ENCODE peak calls at places on chromosomes 16 and 17, in seven cellular contexts. A is lower leg skin, U is HFF-Myc, Q is colonic mucosa, F is AG10803, B is Peyer's patch, Y is brain microvascular endothelial cell. D is an unnamed sample.

GRCh38 chr16:57999366-57999970 is 1.0 kb downstream of the ZNF319 start:
- DNase-seq in A (no peak), U (no peak), Q (no peak), F (peak), B (no peak), Y (no peak), D (peak)

GRCh38 chr16:74034862-74035261 is 261.8 kb upstream of the PSMD7 start:
- DNase-seq in A (no peak), U (peak), Q (peak), F (peak), B (no peak), Y (peak), D (peak)

GRCh38 chr17:60372790-60373483 is 19.0 kb downstream of the USP32 start:
- DNase-seq in A (no peak), U (no peak), Q (no peak), F (peak), B (no peak), Y (peak), D (peak)

GRCh38 chr17:10513284-10514067 is 4.9 kb downstream of the MYH1 start:
- DNase-seq in A (no peak), U (no peak), Q (no peak), F (peak), B (no peak), Y (no peak), D (peak)

GRCh38 chr17:31509805-31510177 is 118.3 kb downstream of the RAB11FIP4 start:
- DNase-seq in A (no peak), U (no peak), Q (no peak), F (no peak), B (no peak), Y (no peak), D (no peak)

GRCh38 chr17:72031219-72031906 is 89.5 kb upstream of the SOX9 start:
- DNase-seq in A (no peak), U (no peak), Q (no peak), F (no peak), B (no peak), Y (no peak), D (no peak)

GRCh38 chr16:57994778-57995177 is 5.7 kb downstream of the ZNF319 start:
- DNase-seq in A (no peak), U (no peak), Q (peak), F (peak), B (peak), Y (peak), D (peak)

GRCh38 chr17:58755269-58755576 is 431 bp upstream of the PPM1E start:
- DNase-seq in A (no peak), U (no peak), Q (no peak), F (no peak), B (no peak), Y (no peak), D (no peak)

GRCh38 chr17:38507436-38507835 is 79.2 kb downstream of the ARHGAP23 start:
- DNase-seq in A (no peak), U (no peak), Q (no peak), F (no peak), B (no peak), Y (no peak), D (peak)

GRCh38 chr16:69762843-69763556 is 868 bp downstream of the WWP2 start:
- DNase-seq in A (no peak), U (no peak), Q (peak), F (peak), B (no peak), Y (peak), D (peak)

GRCh38 chr17:34001246-34001645 is 253.8 kb upstream of the CCL2 start:
- DNase-seq in A (no peak), U (no peak), Q (no peak), F (no peak), B (no peak), Y (no peak), D (no peak)

GRCh38 chr17:10270258-10270657 is 71.9 kb upstream of the GAS7 start:
- DNase-seq in A (no peak), U (no peak), Q (no peak), F (peak), B (no peak), Y (no peak), D (no peak)

GRCh38 chr16:87945351-87946042 is 5.7 kb upstream of the BANP start:
- DNase-seq in A (no peak), U (no peak), Q (peak), F (peak), B (peak), Y (peak), D (peak)

GRCh38 chr16:9105189-9105588 is 13.7 kb downstream of the HAPSTR1 start:
- DNase-seq in A (no peak), U (no peak), Q (no peak), F (peak), B (no peak), Y (no peak), D (no peak)

GRCh38 chr17:74529243-74529642 is 2.0 kb downstream of the CD300LB start:
- DNase-seq in A (peak), U (no peak), Q (no peak), F (no peak), B (peak), Y (no peak), D (no peak)

GRCh38 chr17:37607637-37608368 is 1.4 kb downstream of the SYNRG start:
- DNase-seq in A (no peak), U (no peak), Q (no peak), F (no peak), B (peak), Y (no peak), D (no peak)

GRCh38 chr17:67517335-67517734 is 140.3 kb downstream of the PITPNC1 start:
- DNase-seq in A (no peak), U (no peak), Q (no peak), F (no peak), B (no peak), Y (no peak), D (no peak)

GRCh38 chr16:88384222-88385111 is 1.7 kb downstream of the ZNF469 start:
- DNase-seq in A (no peak), U (no peak), Q (no peak), F (no peak), B (no peak), Y (no peak), D (no peak)

GRCh38 chr16:72937360-72937759 is 110.6 kb downstream of the ZFHX3 start:
- DNase-seq in A (no peak), U (no peak), Q (no peak), F (no peak), B (no peak), Y (no peak), D (no peak)

GRCh38 chr16:19152042-19152441 is 16.0 kb upstream of the SYT17 start:
- DNase-seq in A (no peak), U (no peak), Q (no peak), F (no peak), B (no peak), Y (no peak), D (no peak)

GRCh38 chr16:30004811-30005242 is 6.0 kb downstream of the DOC2A start:
- DNase-seq in A (no peak), U (no peak), Q (no peak), F (no peak), B (no peak), Y (no peak), D (no peak)

GRCh38 chr16:49590166-49590871 is 216.7 kb downstream of the C16orf78 start:
- DNase-seq in A (peak), U (no peak), Q (no peak), F (no peak), B (peak), Y (no peak), D (no peak)

GRCh38 chr17:83058478-83059167 is 20.8 kb upstream of the METRNL start:
- DNase-seq in A (no peak), U (no peak), Q (peak), F (no peak), B (peak), Y (no peak), D (no peak)

GRCh38 chr17:47694818-47695663 is 1.1 kb downstream of the TBKBP1 start:
- DNase-seq in A (peak), U (no peak), Q (peak), F (peak), B (peak), Y (no peak), D (peak)

GRCh38 chr17:438191-438590 is 85.6 kb upstream of the RPH3AL start:
- DNase-seq in A (no peak), U (no peak), Q (no peak), F (no peak), B (no peak), Y (no peak), D (no peak)

GRCh38 chr17:47735536-47736011 is 2.5 kb downstream of the TBX21 start:
- DNase-seq in A (no peak), U (no peak), Q (no peak), F (no peak), B (peak), Y (no peak), D (no peak)

GRCh38 chr17:63929860-63930766 is 2.0 kb downstream of the CD79B start:
- DNase-seq in A (no peak), U (no peak), Q (no peak), F (no peak), B (no peak), Y (no peak), D (no peak)

GRCh38 chr16:24972608-24973220 is 42.5 kb downstream of the ARHGAP17 start:
- DNase-seq in A (no peak), U (no peak), Q (no peak), F (no peak), B (no peak), Y (no peak), D (no peak)

GRCh38 chr17:41785876-41786226 is 660 bp downstream of the JUP start:
- DNase-seq in A (peak), U (no peak), Q (peak), F (no peak), B (peak), Y (no peak), D (peak)

GRCh38 chr17:41787021-41787418 is 509 bp upstream of the JUP start:
- DNase-seq in A (no peak), U (no peak), Q (no peak), F (no peak), B (no peak), Y (no peak), D (no peak)

GRCh38 chr17:41784207-41784744 is 2.2 kb downstream of the JUP start:
- DNase-seq in A (no peak), U (no peak), Q (peak), F (no peak), B (peak), Y (peak), D (peak)

GRCh38 chr17:41785091-41785875 is 1.2 kb downstream of the JUP start:
- DNase-seq in A (no peak), U (no peak), Q (peak), F (no peak), B (peak), Y (no peak), D (peak)

DNA sequence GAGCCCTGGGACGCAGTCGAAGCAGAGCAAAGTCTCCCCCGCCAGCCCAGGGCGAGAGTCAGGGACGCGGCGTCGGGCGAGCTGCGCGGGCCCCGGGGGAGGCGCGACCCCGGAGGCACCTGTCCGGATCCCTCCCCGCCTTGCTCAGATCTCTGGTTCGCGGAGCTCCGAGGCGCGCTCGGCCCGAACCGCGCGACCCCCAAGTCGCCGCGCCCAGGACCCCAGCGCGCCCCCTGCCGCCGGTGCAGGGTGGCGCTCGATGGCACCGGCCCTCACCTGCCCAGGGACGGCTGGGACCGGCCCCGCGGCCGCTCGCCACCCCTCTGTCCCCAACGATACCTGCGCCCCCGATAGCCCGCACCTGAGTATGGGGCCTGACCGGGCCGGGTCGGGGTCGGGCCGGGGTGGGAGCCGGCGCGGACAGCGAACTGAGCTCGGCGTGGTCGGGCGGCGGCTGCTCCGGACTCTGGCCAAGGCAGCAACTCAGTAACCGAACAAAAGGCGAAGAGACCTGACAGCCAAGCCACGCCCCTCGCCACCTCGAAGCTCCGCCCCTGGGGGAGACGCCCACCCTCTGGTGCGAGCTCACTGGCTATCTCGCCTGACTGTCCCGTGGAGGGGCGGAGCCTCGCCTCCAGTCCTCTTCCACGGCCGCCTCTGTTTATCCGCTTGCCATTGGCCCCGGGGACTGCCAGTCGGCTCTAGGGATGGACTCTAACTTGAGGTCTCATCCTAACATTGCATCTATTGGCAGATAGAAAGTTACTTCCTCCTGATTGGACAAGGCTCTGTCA is at the start of gene JUP:
- DNase-seq in A (peak), U (peak), Q (peak), F (peak), B (peak), Y (peak), D (peak)
- H3K4me3 ChIP-seq in A (peak), U (peak), Q (peak), F (peak), B (peak), Y (peak), D (peak)

DNA sequence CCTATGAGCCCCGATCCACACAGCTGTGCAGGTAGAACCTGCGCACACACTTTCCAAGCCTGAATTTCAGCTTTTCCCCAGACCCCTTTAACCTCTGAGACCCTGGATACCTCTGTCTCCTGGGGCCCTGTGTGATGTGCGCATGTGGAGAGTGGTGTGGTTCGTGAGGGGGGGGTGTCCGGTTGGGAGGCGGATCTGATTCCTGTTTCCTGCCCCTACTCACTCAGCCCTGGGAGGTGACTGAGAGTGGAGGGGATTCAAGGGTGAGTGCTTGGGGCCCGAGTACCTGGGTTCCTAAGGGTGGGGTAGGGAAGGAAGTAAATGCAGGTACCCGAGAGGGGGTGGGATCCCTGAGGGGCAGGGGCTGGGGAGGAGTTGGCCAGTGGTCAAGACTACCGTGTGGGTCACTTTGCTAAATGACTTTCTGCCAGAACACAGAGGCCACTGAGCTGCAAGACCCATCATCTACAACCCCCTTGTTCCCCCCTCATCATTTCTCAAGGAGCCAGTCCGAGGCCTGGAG is 621 bp downstream of the ARHGEF15 start:
- DNase-seq in A (no peak), U (no peak), Q (no peak), F (no peak), B (no peak), Y (no peak), D (no peak)
- H3K4me3 ChIP-seq in A (no peak), U (no peak), Q (no peak), F (no peak), B (no peak), Y (no peak), D (no peak)

GRCh38 chr16:64866026-64866425 is 255.8 kb downstream of the CDH11 start:
- DNase-seq in A (no peak), U (no peak), Q (no peak), F (peak), B (no peak), Y (peak), D (no peak)

GRCh38 chr16:64865037-64865696 is 256.7 kb downstream of the CDH11 start:
- DNase-seq in A (no peak), U (no peak), Q (no peak), F (no peak), B (no peak), Y (peak), D (peak)

DNA sequence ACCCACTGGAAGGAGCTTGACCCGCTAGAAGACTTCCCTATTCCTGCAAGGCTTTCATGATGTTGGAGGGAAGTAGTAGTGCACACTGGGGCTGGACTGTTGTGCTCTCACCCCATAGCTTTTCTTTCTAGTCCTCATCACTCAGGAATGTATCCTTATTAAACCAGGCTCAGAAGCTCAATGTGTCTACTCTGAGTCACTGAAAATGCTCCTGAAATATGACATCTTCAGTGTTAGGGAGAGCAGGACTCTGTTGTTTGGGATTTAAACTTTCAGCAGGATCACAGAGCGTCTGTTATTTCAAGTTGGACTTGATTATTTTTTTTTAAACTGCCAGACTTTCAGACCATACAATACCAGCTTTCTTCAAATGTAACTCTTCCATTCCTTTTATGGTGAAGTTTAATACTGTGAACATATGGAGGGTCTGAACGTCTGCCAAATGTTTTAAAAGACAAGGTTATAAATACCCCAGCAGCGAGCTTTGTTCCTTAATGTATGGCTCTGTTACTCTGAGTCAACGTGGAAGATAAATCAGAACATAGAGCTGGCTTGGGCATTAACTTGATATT is 257.5 kb downstream of the CDH11 start:
- DNase-seq in A (no peak), U (peak), Q (no peak), F (peak), B (no peak), Y (peak), D (peak)
- H3K4me3 ChIP-seq in A (no peak), U (no peak), Q (no peak), F (no peak), B (no peak), Y (no peak), D (no peak)

GRCh38 chr17:78125138-78125913 is 3.2 kb downstream of the TMC6 start:
- DNase-seq in A (no peak), U (no peak), Q (no peak), F (no peak), B (peak), Y (no peak), D (no peak)
- H3K4me3 ChIP-seq in A (no peak), U (no peak), Q (peak), F (no peak), B (no peak), Y (no peak), D (no peak)

GRCh38 chr17:35900693-35901487 is 20.7 kb upstream of the CCL5 start:
- DNase-seq in A (no peak), U (no peak), Q (no peak), F (no peak), B (no peak), Y (peak), D (peak)

GRCh38 chr17:35898283-35899070 is 18.3 kb upstream of the CCL5 start:
- DNase-seq in A (no peak), U (no peak), Q (peak), F (no peak), B (peak), Y (no peak), D (no peak)

GRCh38 chr17:35901776-35902175 is 21.6 kb upstream of the CCL5 start:
- DNase-seq in A (no peak), U (no peak), Q (no peak), F (no peak), B (no peak), Y (peak), D (peak)

GRCh38 chr17:35903451-35903850 is 23.3 kb upstream of the CCL5 start:
- DNase-seq in A (no peak), U (no peak), Q (no peak), F (no peak), B (no peak), Y (no peak), D (no peak)

DNA sequence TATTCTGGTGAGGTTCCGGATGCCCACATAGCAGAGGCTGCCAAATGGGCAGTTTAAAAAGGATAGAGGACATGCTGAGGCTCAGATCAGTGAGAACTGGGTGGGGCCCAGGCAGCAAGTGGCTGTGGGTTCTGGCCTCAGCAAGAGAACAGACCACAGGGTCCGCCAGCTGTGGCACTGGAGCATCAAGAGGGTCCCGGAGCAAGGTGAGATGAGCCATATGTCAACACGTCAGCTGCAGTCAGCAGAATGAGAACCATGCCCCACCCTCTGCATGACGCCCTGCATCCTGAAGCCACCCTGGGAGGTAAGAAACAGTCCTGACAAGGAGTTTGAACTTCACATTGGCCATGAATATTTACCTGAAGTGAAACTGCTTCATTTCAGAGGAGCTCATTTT is 20.1 kb upstream of the CCL5 start:
- DNase-seq in A (no peak), U (no peak), Q (no peak), F (no peak), B (peak), Y (no peak), D (no peak)
- H3K4me3 ChIP-seq in A (no peak), U (no peak), Q (no peak), F (no peak), B (no peak), Y (no peak), D (no peak)

GRCh38 chr17:2013994-2014317 is 11.2 kb downstream of the RTN4RL1 start:
- DNase-seq in A (no peak), U (no peak), Q (no peak), F (no peak), B (no peak), Y (no peak), D (no peak)

GRCh38 chr17:2009737-2010136 is 15.4 kb downstream of the RTN4RL1 start:
- DNase-seq in A (no peak), U (no peak), Q (no peak), F (no peak), B (no peak), Y (no peak), D (no peak)

GRCh38 chr17:2012499-2012898 is 12.6 kb downstream of the RTN4RL1 start:
- DNase-seq in A (no peak), U (no peak), Q (no peak), F (no peak), B (no peak), Y (no peak), D (no peak)

GRCh38 chr17:2008332-2009126 is 16.6 kb downstream of the RTN4RL1 start:
- DNase-seq in A (no peak), U (no peak), Q (peak), F (no peak), B (no peak), Y (no peak), D (no peak)

GRCh38 chr17:2011421-2012371 is 13.4 kb downstream of the RTN4RL1 start:
- DNase-seq in A (peak), U (no peak), Q (no peak), F (peak), B (no peak), Y (no peak), D (no peak)
- H3K4me3 ChIP-seq in A (no peak), U (peak), Q (no peak), F (peak), B (no peak), Y (no peak), D (no peak)

D was measured in fibroblast of pulmonary artery.